ENCODE peak calls at places on chromosome 10, in five cellular contexts. N is globus pallidus, Z is iPS-NIHi11, M is HCT116, O is foreskin melanocyte. P is an unnamed sample.

GRCh38 chr10:19788075-19788686 is 28.1 kb upstream of the PLXDC2 start:
- DNase-seq in N (peak), M (no peak), O (peak), Z (peak), P (peak)

GRCh38 chr10:129096340-129096984 is 370.6 kb upstream of the MGMT start:
- DNase-seq in M (no peak), N (no peak), O (no peak), Z (no peak), P (peak)

GRCh38 chr10:6320320-6321010 is 117.7 kb downstream of the PFKFB3 start:
- DNase-seq in O (no peak), N (no peak), M (no peak), Z (no peak), P (no peak)

GRCh38 chr10:109861051-109861450 is 62.3 kb downstream of the XPNPEP1 start:
- DNase-seq in Z (no peak), O (no peak), N (no peak), M (no peak), P (no peak)

GRCh38 chr10:77403761-77404160 is 233.8 kb downstream of the KCNMA1 start:
- DNase-seq in O (no peak), Z (no peak), N (no peak), M (no peak), P (no peak)

GRCh38 chr10:70549962-70550845 is 52.3 kb downstream of the PRF1 start:
- DNase-seq in M (peak), N (peak), O (peak), Z (peak), P (peak)

GRCh38 chr10:44703241-44704155 is 207.6 kb upstream of the TMEM72 start:
- DNase-seq in Z (no peak), M (no peak), O (no peak), N (no peak), P (peak)

GRCh38 chr10:132708936-132709335 is 77.0 kb downstream of the NKX6-2 start:
- DNase-seq in O (no peak), M (no peak), Z (no peak), N (no peak), P (no peak)

GRCh38 chr10:75841266-75841665 is 409.8 kb downstream of the LRMDA start:
- DNase-seq in O (no peak), Z (no peak), N (no peak), M (no peak), P (no peak)

GRCh38 chr10:102300289-102300843 is 55.0 kb downstream of the GBF1 start:
- DNase-seq in O (no peak), M (no peak), Z (no peak), N (no peak), P (peak)

GRCh38 chr10:116226053-116226452 is 47.0 kb downstream of the GFRA1 start:
- DNase-seq in N (no peak), O (no peak), Z (no peak), M (no peak), P (no peak)

GRCh38 chr10:94496010-94496409 is 49.6 kb upstream of the HELLS start:
- DNase-seq in Z (no peak), M (no peak), O (no peak), N (no peak), P (peak)

GRCh38 chr10:129057856-129058663 is 409.0 kb upstream of the MGMT start:
- DNase-seq in N (no peak), M (no peak), Z (no peak), O (no peak), P (no peak)

GRCh38 chr10:24382596-24382978 is 173.6 kb downstream of the KIAA1217 start:
- DNase-seq in N (no peak), Z (no peak), M (no peak), O (no peak), P (no peak)

GRCh38 chr10:100882681-100883321 is 30.0 kb upstream of the SLF2 start:
- DNase-seq in M (no peak), Z (no peak), N (no peak), O (no peak), P (peak)

GRCh38 chr10:1620803-1621202 is 116.5 kb downstream of the ADARB2 start:
- DNase-seq in N (no peak), O (no peak), M (no peak), Z (no peak), P (no peak)

GRCh38 chr10:86292462-86293322 is 73.9 kb downstream of the GRID1 start:
- DNase-seq in M (no peak), Z (no peak), O (no peak), N (peak), P (no peak)

GRCh38 chr10:69362471-69362954 is 54.2 kb downstream of the TACR2 start:
- DNase-seq in M (no peak), Z (no peak), N (no peak), O (no peak), P (peak)

GRCh38 chr10:96830511-96831199 is 1.4 kb upstream of the LCOR start:
- DNase-seq in Z (peak), O (no peak), N (peak), M (peak), P (peak)

P was measured in adipocyte.